ENCODE peak calls at places on chromosome 22, in nine cellular contexts. One of them, this sample, is unnamed.

GRCh38 chr22:28023036-28023435 is 104.0 kb upstream of the PITPNB start:
- DNase-seq in colonic mucosa: peak
- DNase-seq in body of pancreas: no peak
- DNase-seq in GM06990: no peak
- DNase-seq in endothelial cell: no peak
- DNase-seq in AG10803: no peak
- DNase-seq in pancreas: peak
- DNase-seq in dorsolateral prefrontal cortex: no peak
- DNase-seq in DND-41: no peak
- DNase-seq in this sample: no peak

GRCh38 chr22:19674129-19674928 is 40.0 kb upstream of the SEPTIN5 start:
- DNase-seq in endothelial cell: no peak
- DNase-seq in AG10803: no peak
- DNase-seq in pancreas: no peak
- DNase-seq in dorsolateral prefrontal cortex: no peak
- DNase-seq in DND-41: no peak
- DNase-seq in body of pancreas: no peak
- DNase-seq in colonic mucosa: no peak
- DNase-seq in GM06990: no peak
- DNase-seq in this sample: no peak

GRCh38 chr22:24521791-24522245 is 26.7 kb downstream of the UPB1 start:
- DNase-seq in dorsolateral prefrontal cortex: peak
- DNase-seq in AG10803: peak
- DNase-seq in DND-41: peak
- DNase-seq in body of pancreas: peak
- DNase-seq in colonic mucosa: peak
- DNase-seq in endothelial cell: peak
- DNase-seq in GM06990: no peak
- DNase-seq in pancreas: no peak
- DNase-seq in this sample: peak

GRCh38 chr22:50505776-50506610 is 1.5 kb downstream of the LMF2 start:
- DNase-seq in GM06990: no peak
- DNase-seq in AG10803: no peak
- DNase-seq in dorsolateral prefrontal cortex: no peak
- DNase-seq in DND-41: peak
- DNase-seq in pancreas: peak
- DNase-seq in endothelial cell: no peak
- DNase-seq in body of pancreas: peak
- DNase-seq in colonic mucosa: no peak
- DNase-seq in this sample: no peak

GRCh38 chr22:41565403-41566054 is 4.7 kb downstream of the CSDC2 start:
- DNase-seq in colonic mucosa: no peak
- DNase-seq in AG10803: peak
- DNase-seq in body of pancreas: peak
- DNase-seq in DND-41: peak
- DNase-seq in endothelial cell: no peak
- DNase-seq in pancreas: no peak
- DNase-seq in dorsolateral prefrontal cortex: no peak
- DNase-seq in GM06990: no peak
- DNase-seq in this sample: peak

GRCh38 chr22:41863472-41863871 is 30.6 kb downstream of the SREBF2 start:
- DNase-seq in AG10803: no peak
- DNase-seq in GM06990: no peak
- DNase-seq in body of pancreas: no peak
- DNase-seq in pancreas: no peak
- DNase-seq in DND-41: no peak
- DNase-seq in colonic mucosa: no peak
- DNase-seq in endothelial cell: no peak
- DNase-seq in dorsolateral prefrontal cortex: no peak
- DNase-seq in this sample: no peak

GRCh38 chr22:30694171-30694637 is 470 bp upstream of the OSBP2 start:
- DNase-seq in body of pancreas: peak
- DNase-seq in pancreas: peak
- DNase-seq in DND-41: no peak
- DNase-seq in AG10803: peak
- DNase-seq in dorsolateral prefrontal cortex: peak
- DNase-seq in colonic mucosa: peak
- DNase-seq in GM06990: peak
- DNase-seq in endothelial cell: peak
- DNase-seq in this sample: peak

GRCh38 chr22:50169774-50170341 is 673 bp upstream of the PANX2 start:
- DNase-seq in endothelial cell: no peak
- DNase-seq in AG10803: no peak
- DNase-seq in pancreas: peak
- DNase-seq in colonic mucosa: no peak
- DNase-seq in body of pancreas: peak
- DNase-seq in DND-41: no peak
- DNase-seq in GM06990: peak
- DNase-seq in dorsolateral prefrontal cortex: no peak
- DNase-seq in this sample: no peak

GRCh38 chr22:39301108-39301507 is 18.3 kb downstream of the RPL3 start:
- DNase-seq in pancreas: no peak
- DNase-seq in dorsolateral prefrontal cortex: no peak
- DNase-seq in AG10803: no peak
- DNase-seq in colonic mucosa: no peak
- DNase-seq in body of pancreas: no peak
- DNase-seq in GM06990: no peak
- DNase-seq in DND-41: no peak
- DNase-seq in endothelial cell: no peak
- DNase-seq in this sample: no peak

GRCh38 chr22:39298194-39298987 is 21.0 kb downstream of the RPL3 start:
- DNase-seq in dorsolateral prefrontal cortex: no peak
- DNase-seq in AG10803: no peak
- DNase-seq in DND-41: no peak
- DNase-seq in colonic mucosa: no peak
- DNase-seq in body of pancreas: no peak
- DNase-seq in endothelial cell: no peak
- DNase-seq in pancreas: no peak
- DNase-seq in GM06990: no peak
- DNase-seq in this sample: no peak

GRCh38 chr22:39299829-39300178 is 19.6 kb downstream of the RPL3 start:
- DNase-seq in colonic mucosa: no peak
- DNase-seq in dorsolateral prefrontal cortex: no peak
- DNase-seq in GM06990: no peak
- DNase-seq in endothelial cell: no peak
- DNase-seq in AG10803: no peak
- DNase-seq in DND-41: no peak
- DNase-seq in pancreas: no peak
- DNase-seq in body of pancreas: no peak
- DNase-seq in this sample: no peak

GRCh38 chr22:39301926-39302325 is 17.5 kb downstream of the RPL3 start:
- DNase-seq in colonic mucosa: no peak
- DNase-seq in pancreas: no peak
- DNase-seq in DND-41: no peak
- DNase-seq in AG10803: no peak
- DNase-seq in body of pancreas: no peak
- DNase-seq in dorsolateral prefrontal cortex: no peak
- DNase-seq in endothelial cell: no peak
- DNase-seq in GM06990: no peak
- DNase-seq in this sample: no peak

DNA sequence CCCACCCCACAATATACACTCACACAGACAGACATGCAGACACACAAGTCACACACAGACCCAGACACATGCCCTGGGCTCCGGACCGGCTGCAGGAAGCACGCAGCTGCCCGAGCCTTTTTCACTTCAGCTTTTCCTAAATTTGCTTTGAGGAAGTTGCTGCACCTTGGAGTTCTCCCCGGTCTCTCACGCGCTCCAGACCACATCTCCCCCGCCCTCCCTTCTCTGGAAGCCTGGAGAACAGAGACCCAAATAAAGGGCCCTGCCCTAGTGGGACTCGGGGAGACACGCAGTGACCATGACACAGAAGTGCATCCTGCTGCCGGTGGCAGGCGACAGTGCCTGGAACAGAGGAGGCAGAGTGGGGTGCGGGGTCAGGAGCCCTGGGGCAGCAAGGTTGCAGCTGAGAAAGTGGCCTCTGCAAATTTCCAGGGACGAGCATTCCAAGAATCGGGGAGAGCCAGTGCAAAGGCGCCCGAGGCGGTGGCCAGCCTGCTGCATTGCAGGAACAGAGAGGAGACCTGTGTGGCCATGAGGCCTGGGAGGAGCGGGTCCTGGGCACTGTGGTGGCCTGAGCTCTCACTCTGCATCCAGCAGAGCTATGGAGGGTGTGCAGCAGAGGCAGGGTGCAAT is 19.1 kb downstream of the RPL3 start:
- DNase-seq in body of pancreas: no peak
- DNase-seq in AG10803: no peak
- DNase-seq in endothelial cell: no peak
- DNase-seq in pancreas: no peak
- DNase-seq in colonic mucosa: no peak
- DNase-seq in dorsolateral prefrontal cortex: peak
- DNase-seq in DND-41: no peak
- DNase-seq in GM06990: no peak
- DNase-seq in this sample: no peak
- TF ChIP-seq CTCF in body of pancreas: no peak
- TF ChIP-seq CTCF in AG10803: no peak
- TF ChIP-seq CTCF in endothelial cell: no peak
- TF ChIP-seq CTCF in pancreas: no peak
- TF ChIP-seq CTCF in colonic mucosa: no peak
- TF ChIP-seq CTCF in dorsolateral prefrontal cortex: no peak
- TF ChIP-seq CTCF in DND-41: no peak
- TF ChIP-seq CTCF in GM06990: no peak
- TF ChIP-seq CTCF in this sample: no peak

GRCh38 chr22:38867496-38868285 is 4.3 kb downstream of the CBX6 start:
- DNase-seq in body of pancreas: peak
- DNase-seq in dorsolateral prefrontal cortex: peak
- DNase-seq in pancreas: peak
- DNase-seq in endothelial cell: no peak
- DNase-seq in DND-41: no peak
- DNase-seq in GM06990: no peak
- DNase-seq in colonic mucosa: no peak
- DNase-seq in AG10803: no peak
- DNase-seq in this sample: no peak
- TF ChIP-seq CTCF in body of pancreas: no peak
- TF ChIP-seq CTCF in dorsolateral prefrontal cortex: no peak
- TF ChIP-seq CTCF in pancreas: no peak
- TF ChIP-seq CTCF in endothelial cell: no peak
- TF ChIP-seq CTCF in DND-41: no peak
- TF ChIP-seq CTCF in GM06990: no peak
- TF ChIP-seq CTCF in colonic mucosa: no peak
- TF ChIP-seq CTCF in AG10803: no peak
- TF ChIP-seq CTCF in this sample: no peak

GRCh38 chr22:22748756-22749155 is 104.3 kb downstream of the GGTLC2 start:
- DNase-seq in AG10803: no peak
- DNase-seq in endothelial cell: no peak
- DNase-seq in body of pancreas: no peak
- DNase-seq in dorsolateral prefrontal cortex: no peak
- DNase-seq in pancreas: no peak
- DNase-seq in DND-41: no peak
- DNase-seq in GM06990: no peak
- DNase-seq in colonic mucosa: no peak
- DNase-seq in this sample: no peak

GRCh38 chr22:22746963-22747933 is 102.8 kb downstream of the GGTLC2 start:
- DNase-seq in GM06990: peak
- DNase-seq in endothelial cell: no peak
- DNase-seq in dorsolateral prefrontal cortex: no peak
- DNase-seq in colonic mucosa: no peak
- DNase-seq in pancreas: no peak
- DNase-seq in AG10803: no peak
- DNase-seq in DND-41: no peak
- DNase-seq in body of pancreas: no peak
- DNase-seq in this sample: no peak

GRCh38 chr22:22749167-22749758 is 104.8 kb downstream of the GGTLC2 start:
- DNase-seq in body of pancreas: no peak
- DNase-seq in dorsolateral prefrontal cortex: no peak
- DNase-seq in AG10803: no peak
- DNase-seq in pancreas: no peak
- DNase-seq in GM06990: no peak
- DNase-seq in endothelial cell: no peak
- DNase-seq in colonic mucosa: no peak
- DNase-seq in DND-41: no peak
- DNase-seq in this sample: no peak

GRCh38 chr22:22746061-22746962 is 101.9 kb downstream of the GGTLC2 start:
- DNase-seq in dorsolateral prefrontal cortex: no peak
- DNase-seq in body of pancreas: no peak
- DNase-seq in pancreas: no peak
- DNase-seq in endothelial cell: no peak
- DNase-seq in DND-41: no peak
- DNase-seq in GM06990: no peak
- DNase-seq in colonic mucosa: no peak
- DNase-seq in AG10803: no peak
- DNase-seq in this sample: no peak

DNA sequence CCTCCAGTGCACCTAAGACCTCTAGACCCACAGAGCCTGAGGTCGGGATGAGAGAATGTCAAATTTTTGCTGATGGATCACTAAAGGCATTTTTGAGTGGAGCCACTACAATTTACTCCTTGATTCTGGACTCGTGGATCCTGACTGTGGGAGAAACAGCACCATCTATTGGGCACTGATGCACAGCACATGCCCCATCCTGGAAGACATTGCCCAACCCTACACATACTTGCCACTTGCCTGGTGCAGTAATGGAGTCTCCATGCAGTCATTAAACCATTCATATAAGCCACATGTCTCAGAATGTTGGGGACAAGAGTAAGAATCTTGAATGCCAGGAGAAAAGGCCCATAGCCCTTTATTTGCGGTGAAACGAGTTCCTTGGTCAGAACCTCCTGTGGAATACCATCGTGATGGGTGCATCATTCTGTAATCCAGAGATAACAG is 103.9 kb downstream of the GGTLC2 start:
- DNase-seq in endothelial cell: peak
- DNase-seq in GM06990: no peak
- DNase-seq in body of pancreas: peak
- DNase-seq in colonic mucosa: peak
- DNase-seq in pancreas: no peak
- DNase-seq in DND-41: peak
- DNase-seq in dorsolateral prefrontal cortex: peak
- DNase-seq in AG10803: peak
- DNase-seq in this sample: peak
- TF ChIP-seq CTCF in endothelial cell: peak
- TF ChIP-seq CTCF in GM06990: peak
- TF ChIP-seq CTCF in body of pancreas: peak
- TF ChIP-seq CTCF in colonic mucosa: peak
- TF ChIP-seq CTCF in pancreas: no peak
- TF ChIP-seq CTCF in DND-41: peak
- TF ChIP-seq CTCF in dorsolateral prefrontal cortex: peak
- TF ChIP-seq CTCF in AG10803: peak
- TF ChIP-seq CTCF in this sample: peak

GRCh38 chr22:36481393-36482168 is at the start of gene TXN2:
- DNase-seq in body of pancreas: peak
- DNase-seq in GM06990: peak
- DNase-seq in colonic mucosa: peak
- DNase-seq in dorsolateral prefrontal cortex: peak
- DNase-seq in endothelial cell: peak
- DNase-seq in pancreas: peak
- DNase-seq in AG10803: peak
- DNase-seq in DND-41: peak
- DNase-seq in this sample: peak

GRCh38 chr22:36480941-36481392 is 473 bp downstream of the TXN2 start:
- DNase-seq in body of pancreas: no peak
- DNase-seq in endothelial cell: no peak
- DNase-seq in DND-41: no peak
- DNase-seq in dorsolateral prefrontal cortex: no peak
- DNase-seq in GM06990: no peak
- DNase-seq in pancreas: no peak
- DNase-seq in AG10803: no peak
- DNase-seq in colonic mucosa: no peak
- DNase-seq in this sample: no peak

DNA sequence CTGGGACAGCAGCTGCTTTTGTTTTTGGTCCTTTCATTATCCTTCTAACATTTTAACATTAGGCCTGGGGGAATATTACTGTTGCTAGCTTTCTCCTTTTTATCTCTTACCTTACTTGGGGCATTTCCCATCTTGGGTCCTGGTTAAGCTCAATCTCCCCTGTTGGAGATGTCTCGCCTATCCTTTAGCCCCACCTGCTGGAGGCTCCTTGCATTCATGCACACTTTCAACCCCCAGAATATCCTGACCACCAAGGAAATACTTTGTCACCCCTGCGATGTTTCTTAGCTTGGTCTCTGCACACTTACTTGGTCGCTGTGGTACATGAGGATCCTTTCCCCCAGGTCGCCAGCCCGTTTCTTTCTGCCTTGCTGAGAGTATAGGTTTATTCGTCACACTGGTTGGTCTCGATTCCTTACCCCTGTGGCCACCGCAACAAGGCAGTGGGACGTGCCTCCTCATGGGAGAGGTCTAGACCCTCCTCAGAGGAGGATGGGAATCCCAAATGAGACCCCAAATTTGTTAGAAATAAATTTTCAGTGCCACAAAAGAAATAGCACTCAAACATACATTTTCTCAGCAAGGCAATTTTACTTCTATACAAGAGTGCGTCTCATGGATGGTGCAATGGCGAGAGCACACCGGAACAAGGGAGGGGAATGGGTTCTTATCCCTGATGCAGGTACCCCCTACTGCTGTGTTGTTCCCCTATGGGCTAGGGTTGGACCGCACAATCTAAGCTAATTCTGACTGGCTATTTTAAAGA is 5.4 kb upstream of the TXN2 start:
- DNase-seq in dorsolateral prefrontal cortex: no peak
- DNase-seq in body of pancreas: peak
- DNase-seq in endothelial cell: peak
- DNase-seq in DND-41: peak
- DNase-seq in GM06990: no peak
- DNase-seq in AG10803: peak
- DNase-seq in pancreas: peak
- DNase-seq in colonic mucosa: peak
- DNase-seq in this sample: peak
- TF ChIP-seq CTCF in dorsolateral prefrontal cortex: peak
- TF ChIP-seq CTCF in body of pancreas: peak
- TF ChIP-seq CTCF in endothelial cell: no peak
- TF ChIP-seq CTCF in DND-41: peak
- TF ChIP-seq CTCF in GM06990: peak
- TF ChIP-seq CTCF in AG10803: peak
- TF ChIP-seq CTCF in pancreas: peak
- TF ChIP-seq CTCF in colonic mucosa: peak
- TF ChIP-seq CTCF in this sample: peak